ENCODE peak calls at places on chromosomes 6 and 20, in seven cellular contexts. N is A549, R is GM12891, U is testis, C is right lobe of liver, S is breast epithelium, H is NB4. K is an unnamed sample.

GRCh38 chr6:322205-322930 is 30.1 kb downstream of the DUSP22 start:
- DNase-seq in N (no peak), R (no peak), U (no peak), C (no peak), S (no peak), H (peak), K (no peak)

GRCh38 chr6:43021270-43022047 is at the start of gene RRP36:
- DNase-seq in N (peak), R (peak), U (peak), C (peak), S (peak), H (peak), K (peak)

GRCh38 chr6:13508711-13509705 is 21.6 kb upstream of the GFOD1 start:
- DNase-seq in N (no peak), R (no peak), U (no peak), C (no peak), S (no peak), H (no peak), K (no peak)

GRCh38 chr6:71246596-71246995 is 42.0 kb upstream of the OGFRL1 start:
- DNase-seq in N (no peak), R (no peak), U (no peak), C (no peak), S (no peak), H (no peak), K (no peak)

GRCh38 chr20:12554416-12554815 is 454.4 kb upstream of the SPTLC3 start:
- DNase-seq in N (no peak), R (no peak), U (no peak), C (no peak), S (no peak), H (no peak), K (no peak)

GRCh38 chr6:155327326-155328073 is 13.2 kb upstream of the TFB1M start:
- DNase-seq in N (peak), R (no peak), U (peak), C (no peak), S (peak), H (peak), K (peak)

GRCh38 chr6:3287308-3287707 is 28.6 kb downstream of the PSMG4 start:
- DNase-seq in N (no peak), R (no peak), U (no peak), C (no peak), S (no peak), H (no peak), K (no peak)

GRCh38 chr6:107679457-107679856 is 144.7 kb downstream of the SCML4 start:
- DNase-seq in N (no peak), R (no peak), U (peak), C (no peak), S (no peak), H (peak), K (no peak)

GRCh38 chr6:126091507-126091906 is 105.2 kb downstream of the TRMT11 start:
- DNase-seq in N (no peak), R (no peak), U (no peak), C (no peak), S (no peak), H (no peak), K (no peak)

GRCh38 chr20:62943396-62943795 is 5.4 kb downstream of the GID8 start:
- DNase-seq in N (no peak), R (no peak), U (no peak), C (no peak), S (no peak), H (no peak), K (no peak)

GRCh38 chr6:21595265-21595950 is 1.9 kb downstream of the SOX4 start:
- DNase-seq in N (peak), R (peak), U (peak), C (peak), S (peak), H (peak), K (peak)

GRCh38 chr20:49595811-49596545 is 28.0 kb upstream of the PTGIS start:
- DNase-seq in N (no peak), R (no peak), U (no peak), C (no peak), S (no peak), H (peak), K (no peak)

GRCh38 chr6:63709148-63709547 is 73.5 kb downstream of the PHF3 start:
- DNase-seq in N (no peak), R (no peak), U (no peak), C (no peak), S (no peak), H (no peak), K (no peak)

GRCh38 chr6:22828179-22829062 is 259.1 kb downstream of the HDGFL1 start:
- DNase-seq in N (peak), R (peak), U (peak), C (no peak), S (peak), H (peak), K (no peak)

GRCh38 chr20:4091332-4092135 is 76.2 kb upstream of the RNF24 start:
- DNase-seq in N (peak), R (peak), U (peak), C (peak), S (peak), H (peak), K (peak)

GRCh38 chr6:111831408-111831807 is 41.8 kb downstream of the FYN start:
- DNase-seq in N (no peak), R (no peak), U (no peak), C (no peak), S (no peak), H (no peak), K (no peak)

GRCh38 chr6:3258720-3259490 is at the start of gene PSMG4:
- DNase-seq in N (peak), R (peak), U (peak), C (peak), S (peak), H (peak), K (peak)

GRCh38 chr6:167797079-167797870 is 29.4 kb upstream of the AFDN start:
- DNase-seq in N (no peak), R (no peak), U (peak), C (peak), S (no peak), H (no peak), K (no peak)

GRCh38 chr6:136609878-136610706 is 59.9 kb upstream of the MAP7 start:
- DNase-seq in N (peak), R (no peak), U (no peak), C (no peak), S (peak), H (peak), K (peak)

GRCh38 chr6:35897036-35897435 is 23.9 kb downstream of the SRPK1 start:
- DNase-seq in N (no peak), R (no peak), U (no peak), C (no peak), S (no peak), H (no peak), K (no peak)

GRCh38 chr6:35895560-35895959 is 25.3 kb downstream of the SRPK1 start:
- DNase-seq in N (no peak), R (no peak), U (no peak), C (no peak), S (no peak), H (no peak), K (no peak)

GRCh38 chr6:35896228-35896627 is 24.7 kb downstream of the SRPK1 start:
- DNase-seq in N (no peak), R (no peak), U (no peak), C (no peak), S (no peak), H (no peak), K (no peak)

GRCh38 chr6:35892482-35892881 is 28.4 kb downstream of the SRPK1 start:
- DNase-seq in N (no peak), R (no peak), U (no peak), C (no peak), S (no peak), H (no peak), K (no peak)

DNA sequence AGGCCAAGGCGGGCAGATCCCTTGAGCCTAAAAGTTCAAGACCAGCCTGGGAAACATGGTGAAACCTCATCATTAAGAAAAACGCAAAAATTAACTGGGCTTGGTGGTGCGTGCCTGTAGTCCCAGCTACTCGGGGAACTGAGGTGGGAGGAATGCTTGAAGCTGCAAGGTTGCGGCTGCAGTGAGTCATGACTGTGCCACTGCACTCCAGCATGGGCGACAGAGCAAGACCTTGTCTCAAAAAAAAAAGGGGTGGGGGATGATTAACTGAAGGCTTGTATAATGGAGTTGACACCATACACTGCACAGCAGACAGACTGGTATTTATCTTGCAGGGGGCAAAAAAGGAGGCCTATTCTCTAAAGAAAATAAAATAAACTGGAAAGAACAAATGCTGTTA is 27.7 kb downstream of the SRPK1 start:
- DNase-seq in N (no peak), R (no peak), U (no peak), C (no peak), S (no peak), H (peak), K (no peak)
- TF ChIP-seq POLR2A in N (no peak), R (no peak), U (no peak), C (no peak), S (no peak), H (no peak), K (no peak)

GRCh38 chr6:10406556-10406955 is 8.3 kb downstream of the TFAP2A start:
- DNase-seq in N (no peak), R (no peak), U (no peak), C (no peak), S (no peak), H (no peak), K (no peak)

GRCh38 chr6:10403385-10404106 is 11.3 kb downstream of the TFAP2A start:
- DNase-seq in N (peak), R (no peak), U (no peak), C (no peak), S (no peak), H (no peak), K (no peak)

GRCh38 chr6:10402648-10403311 is 12.1 kb downstream of the TFAP2A start:
- DNase-seq in N (no peak), R (no peak), U (no peak), C (no peak), S (no peak), H (peak), K (peak)

GRCh38 chr6:10404107-10404798 is 10.6 kb downstream of the TFAP2A start:
- DNase-seq in N (peak), R (peak), U (peak), C (peak), S (peak), H (peak), K (peak)

GRCh38 chr6:10404799-10405524 is 9.9 kb downstream of the TFAP2A start:
- DNase-seq in N (no peak), R (no peak), U (no peak), C (no peak), S (no peak), H (no peak), K (no peak)
- TF ChIP-seq POLR2A in N (no peak), R (no peak), U (no peak), C (no peak), S (no peak), H (no peak), K (no peak)

GRCh38 chr20:33022733-33023438 is 8.6 kb upstream of the BPIFB6 start:
- DNase-seq in N (no peak), R (no peak), U (no peak), C (no peak), S (no peak), H (no peak), K (no peak)

GRCh38 chr20:33024263-33024601 is 7.2 kb upstream of the BPIFB6 start:
- DNase-seq in N (no peak), R (no peak), U (no peak), C (no peak), S (no peak), H (no peak), K (no peak)

GRCh38 chr20:33021879-33022732 is 9.3 kb upstream of the BPIFB6 start:
- DNase-seq in N (no peak), R (no peak), U (no peak), C (no peak), S (no peak), H (no peak), K (no peak)

GRCh38 chr20:33024609-33025317 is 6.7 kb upstream of the BPIFB6 start:
- DNase-seq in N (no peak), R (no peak), U (no peak), C (peak), S (no peak), H (no peak), K (no peak)

DNA sequence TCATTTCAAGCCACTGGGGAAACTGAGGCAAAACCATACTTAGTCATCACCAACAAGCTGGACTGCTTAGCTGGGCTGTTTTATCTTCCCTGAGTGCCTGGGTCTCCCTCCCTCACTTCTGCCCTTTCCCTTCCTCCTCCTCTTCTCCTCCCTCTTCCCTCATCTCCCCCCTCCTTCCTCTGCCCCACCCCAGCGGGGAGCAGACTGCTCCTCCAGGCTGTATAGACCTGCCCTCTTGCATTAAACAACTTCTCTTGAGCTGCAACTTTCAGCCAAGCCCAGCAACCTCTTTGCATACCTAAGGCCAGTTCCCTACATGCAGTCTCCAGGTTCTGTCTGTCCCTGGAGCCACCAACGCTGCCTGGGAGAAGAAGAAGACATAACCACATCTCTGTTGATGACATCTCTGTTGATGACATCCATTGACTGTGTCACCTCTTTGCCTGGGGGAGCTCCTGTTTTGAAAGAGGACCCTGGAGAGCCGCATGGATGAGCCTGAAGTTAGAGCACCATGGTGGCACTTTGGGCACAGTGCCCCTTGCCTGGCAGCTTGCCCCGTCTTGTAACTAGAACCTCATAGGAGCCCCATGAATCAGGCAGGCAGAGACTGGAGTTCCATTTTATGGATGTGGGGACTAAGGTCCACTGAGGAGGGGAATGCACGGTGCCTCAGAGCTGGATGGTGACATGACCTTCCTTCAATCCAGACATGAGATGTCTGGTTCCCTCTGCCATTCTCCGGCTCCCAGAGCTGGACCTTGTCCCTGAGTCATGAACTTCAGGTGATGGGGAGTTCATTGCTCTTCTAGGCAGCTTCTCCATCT is 7.8 kb upstream of the BPIFB6 start:
- DNase-seq in N (no peak), R (no peak), U (no peak), C (peak), S (no peak), H (no peak), K (no peak)
- TF ChIP-seq POLR2A in N (no peak), R (no peak), U (no peak), C (no peak), S (no peak), H (no peak), K (no peak)

GRCh38 chr20:33653900-33654596 is 8.1 kb upstream of the C20orf144 start:
- DNase-seq in N (no peak), R (no peak), U (no peak), C (no peak), S (peak), H (no peak), K (no peak)
- TF ChIP-seq POLR2A in N (no peak), R (no peak), U (no peak), C (no peak), S (no peak), H (no peak), K (no peak)

GRCh38 chr6:30722280-30723112 is 2.3 kb downstream of the TUBB start:
- DNase-seq in N (peak), R (no peak), U (peak), C (peak), S (peak), H (peak), K (peak)
- TF ChIP-seq POLR2A in N (no peak), R (no peak), U (no peak), C (no peak), S (no peak), H (no peak), K (no peak)

DNA sequence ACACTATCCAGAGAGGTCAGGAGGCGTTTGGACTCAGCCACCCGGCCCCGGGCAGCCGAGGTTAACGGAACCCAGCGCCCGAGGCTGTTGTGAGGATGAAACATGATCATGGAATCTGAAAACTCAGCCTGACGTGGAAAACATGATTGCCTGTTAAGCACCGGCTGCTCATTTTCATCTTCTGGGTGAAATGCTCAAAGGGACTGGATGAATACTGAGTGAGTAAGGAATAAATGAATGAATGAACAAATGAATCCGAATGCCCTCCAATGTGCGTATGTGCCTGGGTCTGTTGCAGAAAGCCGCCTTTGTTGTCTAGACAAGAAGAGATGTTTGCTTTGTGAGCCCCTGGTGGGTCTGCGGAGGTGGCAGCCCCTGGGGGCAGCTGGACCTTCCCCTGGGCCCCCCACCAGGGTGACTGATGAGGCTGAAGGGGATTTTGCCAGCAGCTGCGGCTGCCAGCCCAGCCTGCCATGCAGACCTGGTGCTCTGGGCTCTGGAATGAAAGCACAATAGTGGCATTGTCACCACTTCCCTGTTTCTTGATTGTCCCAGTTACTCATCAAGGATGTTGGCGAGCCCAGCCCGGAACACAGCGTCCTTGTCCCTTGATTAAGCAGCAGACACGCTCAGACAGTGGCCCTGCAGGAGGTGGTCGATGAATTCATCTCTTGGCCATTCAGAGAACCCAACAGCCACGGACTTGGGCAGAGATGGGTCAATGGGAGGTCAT is 211.1 kb downstream of the ANKRD60 start:
- DNase-seq in N (peak), R (no peak), U (peak), C (no peak), S (peak), H (peak), K (no peak)
- TF ChIP-seq POLR2A in N (no peak), R (no peak), U (no peak), C (no peak), S (no peak), H (no peak), K (no peak)

DNA sequence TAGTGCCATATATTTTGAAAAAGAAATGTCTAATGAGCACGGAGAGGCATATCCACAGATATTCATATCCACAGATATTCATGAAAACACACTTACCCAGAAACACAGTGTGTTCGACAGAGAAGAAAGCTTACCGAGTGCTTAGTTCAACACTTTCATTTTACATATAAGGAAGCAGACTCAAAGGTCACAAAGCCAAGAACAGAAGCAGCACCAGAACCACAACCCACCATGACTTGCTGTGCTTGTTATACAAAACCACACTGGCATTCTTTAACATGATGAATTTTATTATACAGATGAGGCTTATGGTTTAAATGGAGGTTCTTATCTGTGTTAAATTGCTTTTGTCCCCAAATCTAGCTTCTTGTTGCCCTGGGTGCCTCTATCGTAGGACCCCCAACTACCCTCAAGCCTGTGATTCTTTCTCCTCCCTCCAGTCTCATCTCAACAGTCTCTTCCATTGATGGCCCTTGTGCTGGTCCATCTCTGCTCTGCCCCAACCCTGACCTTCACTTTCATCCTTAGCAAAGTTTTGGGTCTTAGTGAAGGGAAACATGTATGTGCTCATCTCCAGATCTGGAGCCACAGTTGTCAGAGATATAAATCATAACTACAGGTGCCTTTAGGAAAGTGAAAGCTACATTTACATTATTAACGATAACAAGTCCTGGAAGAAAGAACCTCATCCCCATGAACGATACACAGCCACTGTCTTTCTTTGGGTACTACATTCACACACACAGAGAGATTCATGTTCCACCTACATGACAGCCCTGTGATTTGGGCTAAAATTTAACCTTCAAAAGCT is 40.0 kb downstream of the SF3B5 start:
- DNase-seq in N (no peak), R (no peak), U (no peak), C (no peak), S (no peak), H (no peak), K (no peak)
- TF ChIP-seq POLR2A in N (no peak), R (no peak), U (no peak), C (no peak), S (no peak), H (no peak), K (no peak)

DNA sequence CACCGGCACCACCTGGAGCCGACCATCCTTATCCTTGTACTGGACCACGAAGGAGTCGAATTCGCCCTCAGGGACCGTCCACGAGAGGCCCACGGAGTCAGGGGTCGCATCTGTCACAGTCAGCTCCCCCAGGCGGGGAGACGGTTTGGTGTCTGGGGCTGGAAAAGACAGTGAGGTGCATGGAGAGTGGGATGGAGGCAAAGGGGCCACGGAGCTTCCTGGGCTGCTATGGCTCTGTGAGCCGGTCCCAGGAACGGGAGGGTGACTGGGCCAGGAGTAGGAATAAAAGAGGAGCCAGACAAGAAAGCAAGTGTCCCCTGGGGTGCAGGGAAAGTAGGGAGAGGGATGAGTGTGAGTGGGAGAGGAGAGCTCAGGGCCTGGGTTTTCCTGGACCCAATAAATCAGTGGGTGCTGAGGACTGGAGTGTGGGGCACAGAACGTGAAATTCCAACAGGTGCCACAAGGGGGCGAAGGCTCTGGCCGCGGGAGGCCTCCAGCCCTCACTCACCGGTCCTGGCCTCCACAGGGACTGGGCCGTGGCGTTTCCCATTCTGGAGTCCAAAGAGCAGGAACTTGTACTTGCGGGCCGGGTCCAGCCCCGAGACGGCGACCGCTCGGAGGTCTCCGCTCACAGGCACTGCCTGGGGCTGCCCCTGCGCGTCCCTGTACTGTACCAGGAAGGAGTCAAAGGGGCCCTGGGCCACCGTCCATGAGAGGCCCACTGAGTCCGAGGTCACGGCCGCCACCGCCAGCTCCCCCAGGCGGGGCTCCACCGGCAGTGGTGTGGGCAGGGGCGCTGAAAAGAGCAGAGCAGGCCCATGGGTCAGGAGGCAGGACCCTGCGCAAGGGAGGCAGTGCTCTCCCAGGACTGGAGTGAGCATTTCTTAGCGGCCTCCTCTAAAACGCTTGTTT is 9.9 kb downstream of the CYP21A2 start:
- DNase-seq in N (peak), R (peak), U (peak), C (peak), S (peak), H (peak), K (peak)
- TF ChIP-seq POLR2A in N (no peak), R (no peak), U (no peak), C (no peak), S (no peak), H (no peak), K (no peak)